ENCODE peak calls at places on chromosomes 4 and X, in four cellular contexts. Y, P, A and C are unnamed samples.

GRCh38 chrX:9352683-9353430 is 112.0 kb upstream of the TBL1X start:
- DNase-seq in Y (no peak), P (peak; percentile 77), A (peak; percentile 60), C (no peak)

GRCh38 chr4:174394915-174395314 is 111.2 kb downstream of the CEP44 start:
- DNase-seq in Y (peak; percentile 24), P (peak; percentile 36), A (peak; percentile 28), C (no peak)

GRCh38 chr4:112517067-112517588 is 1.1 kb upstream of the NEUROG2 start:
- DNase-seq in Y (no peak), P (no peak), A (no peak), C (no peak)

GRCh38 chrX:33339219-33339618 is 127.9 kb upstream of the DMD start:
- DNase-seq in Y (no peak), P (no peak), A (no peak), C (no peak)

GRCh38 chr4:2686379-2687265 is 69.5 kb downstream of the TNIP2 start:
- DNase-seq in Y (no peak), P (no peak), A (no peak), C (no peak)

GRCh38 chr4:16967722-16968121 is 69.3 kb upstream of the LDB2 start:
- DNase-seq in Y (no peak), P (peak; percentile 19), A (peak; percentile 9), C (no peak)

GRCh38 chr4:186348433-186348832 is 82.4 kb downstream of the F11 start:
- DNase-seq in Y (no peak), P (no peak), A (no peak), C (no peak)

GRCh38 chrX:33194289-33194688 is 17.1 kb downstream of the DMD start:
- DNase-seq in Y (no peak), P (no peak), A (no peak), C (no peak)

GRCh38 chrX:139203681-139204575 is 326.6 kb upstream of the F9 start:
- DNase-seq in Y (no peak), P (no peak), A (no peak), C (no peak)

GRCh38 chrX:70196961-70197805 is 19.9 kb downstream of the DGAT2L6 start:
- DNase-seq in Y (no peak), P (no peak), A (no peak), C (no peak)

GRCh38 chrX:12007881-12008280 is 130.4 kb upstream of the FRMPD4 start:
- DNase-seq in Y (peak; percentile 62), P (peak; percentile 66), A (peak; percentile 75), C (no peak)

GRCh38 chr4:149910177-149910576 is 94.5 kb upstream of the IQCM start:
- DNase-seq in Y (no peak), P (no peak), A (no peak), C (no peak)

GRCh38 chr4:12118651-12119213 is 690.0 kb upstream of the HS3ST1 start:
- DNase-seq in Y (no peak), P (peak; percentile 4), A (no peak), C (no peak)

GRCh38 chrX:123185714-123186113 is 1.6 kb downstream of the GRIA3 start:
- DNase-seq in Y (no peak), P (no peak), A (no peak), C (no peak)

GRCh38 chr4:157885785-157886184 is 287.0 kb downstream of the GASK1B start:
- DNase-seq in Y (no peak), P (no peak), A (no peak), C (no peak)

GRCh38 chrX:101550825-101551767 is 749 bp downstream of the ARMCX1 start:
- DNase-seq in Y (no peak), P (peak; percentile 3), A (peak; percentile 25), C (no peak)

GRCh38 chrX:71919436-71919835 is 8.8 kb downstream of the NHSL2 start:
- DNase-seq in Y (no peak), P (no peak), A (no peak), C (no peak)

GRCh38 chr4:54482529-54482961 is 175.2 kb upstream of the KIT start:
- DNase-seq in Y (no peak), P (no peak), A (no peak), C (no peak)

GRCh38 chrX:55452825-55453124 is 848 bp downstream of the MAGEH1 start:
- DNase-seq in Y (no peak), P (no peak), A (no peak), C (no peak)

GRCh38 chr4:147737623-147738022 is 5.7 kb downstream of the ARHGAP10 start:
- DNase-seq in Y (no peak), P (no peak), A (no peak), C (no peak)

DNA sequence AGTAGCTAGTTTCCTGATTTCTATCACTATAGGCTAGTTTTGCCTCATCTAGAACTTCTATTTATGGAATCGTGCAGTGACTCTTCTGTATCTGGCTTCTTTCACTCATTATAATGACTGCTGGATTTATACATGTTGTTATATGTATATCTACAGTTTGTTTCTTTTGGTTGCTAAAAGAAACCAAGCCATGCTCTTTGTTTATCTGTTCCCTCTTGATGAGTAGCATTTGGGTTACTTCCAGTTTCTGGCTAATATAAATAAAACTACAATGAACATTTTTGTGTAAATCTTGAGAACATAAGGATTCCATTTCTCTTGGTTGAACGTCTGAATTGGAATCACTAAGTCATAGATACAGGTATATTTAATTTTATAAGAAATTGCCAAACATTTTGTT is 73.9 kb downstream of the ARHGAP24 start:
- DNase-seq in Y (no peak), P (no peak), A (no peak), C (no peak)
- H3K4me3 ChIP-seq in Y (no peak overlapping the region), P (no peak overlapping the region), A (no peak overlapping the region), C (no peak overlapping the region)

DNA sequence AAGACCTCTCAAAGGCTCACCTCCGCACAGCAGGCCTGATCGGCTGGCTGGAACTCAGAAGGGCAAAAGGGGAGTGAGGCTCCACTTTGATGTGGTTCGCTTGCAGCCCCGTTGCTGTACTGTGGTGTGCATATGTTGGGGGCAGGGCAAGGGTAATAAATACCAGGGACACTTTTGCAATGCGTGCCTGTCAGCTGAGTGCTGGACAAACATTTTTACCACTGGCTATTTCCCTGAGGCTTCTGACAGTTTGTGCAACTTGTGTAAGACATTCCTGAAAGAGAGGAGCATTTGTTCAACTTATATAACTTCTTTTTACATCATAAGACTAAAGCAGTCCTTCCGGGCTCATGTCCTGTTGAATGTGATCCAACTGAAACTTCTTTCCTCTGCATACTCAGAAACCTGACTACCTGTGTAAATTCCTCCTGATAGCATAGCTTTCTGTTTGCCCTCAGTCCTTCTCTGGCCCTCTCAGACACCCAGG is 82.3 kb downstream of the SPRY1 start:
- DNase-seq in Y (no peak), P (peak; percentile 31), A (peak; percentile 70), C (peak; percentile 19)
- H3K4me3 ChIP-seq in Y (no peak overlapping the region), P (no peak overlapping the region), A (no peak overlapping the region), C (no peak overlapping the region)

DNA sequence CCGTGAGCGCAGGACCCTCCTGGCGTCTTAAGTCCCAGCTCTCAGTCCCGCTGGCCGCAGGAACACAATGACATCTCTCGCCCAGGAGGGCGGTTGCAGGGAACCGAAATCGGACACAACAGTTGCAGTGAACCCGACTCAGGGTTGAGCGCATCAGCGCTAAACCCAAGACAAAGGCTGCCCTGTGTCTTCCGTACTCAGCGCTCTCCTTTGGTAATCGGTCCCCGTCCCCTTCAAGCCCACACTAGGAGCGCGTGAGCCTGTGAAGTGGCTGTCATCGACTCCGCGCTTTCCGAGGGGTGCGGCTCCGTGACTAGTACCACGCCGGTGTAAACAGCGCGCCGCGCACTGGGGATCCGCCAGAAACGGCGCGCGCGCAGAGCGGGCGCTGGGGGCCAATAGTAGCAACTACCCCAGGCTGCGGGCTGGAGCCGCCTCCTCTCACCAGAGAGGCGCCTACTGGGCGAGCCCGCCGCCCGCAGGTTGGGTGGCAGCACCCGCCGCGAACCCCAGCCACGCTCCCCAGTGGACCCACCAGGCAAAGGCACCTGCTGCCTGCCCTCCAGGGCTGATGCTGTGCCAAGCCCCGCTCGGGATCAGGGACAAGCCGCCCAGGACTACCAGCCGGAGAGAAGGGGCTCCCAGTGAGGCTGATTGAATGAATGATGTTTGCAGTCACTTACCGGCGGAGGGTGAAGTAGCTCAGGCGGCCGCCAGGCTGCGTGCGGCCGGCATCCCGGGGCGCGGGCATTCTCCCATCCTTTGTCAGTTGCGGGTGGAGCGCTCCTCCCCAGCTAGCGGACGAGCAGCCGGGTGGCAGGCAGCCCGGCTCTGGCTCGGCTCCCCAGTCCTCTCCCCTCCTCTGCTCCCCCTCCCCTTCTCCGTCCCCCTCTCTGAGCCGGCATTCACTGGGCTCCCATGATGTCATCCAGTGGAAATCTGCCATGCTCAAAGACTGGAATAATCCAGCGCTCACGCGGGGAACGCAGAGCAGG is 370.4 kb upstream of the SMIM31 start:
- DNase-seq in Y (peak; percentile 78), P (no peak), A (no peak), C (no peak)
- H3K4me3 ChIP-seq in Y (peak overlapping the region; percentile 71), P (peak overlapping the region; percentile 35), A (no peak overlapping the region), C (no peak overlapping the region)

GRCh38 chr4:75902352-75902751 is at the start of gene PPEF2:
- DNase-seq in Y (no peak), P (no peak), A (no peak), C (no peak)
- H3K4me3 ChIP-seq in Y (no peak within 1 kb of the TSS), P (no peak within 1 kb of the TSS), A (no peak within 1 kb of the TSS), C (no peak within 1 kb of the TSS)

GRCh38 chrX:115233497-115234219 is at the start of gene LRCH2:
- DNase-seq in Y (peak; percentile 19), P (peak; percentile 4), A (peak; percentile 32), C (no peak)
- H3K4me3 ChIP-seq in Y (peak within 1 kb of the TSS; percentile 59), P (peak within 1 kb of the TSS; percentile 65), A (peak within 1 kb of the TSS; percentile 69), C (peak within 1 kb of the TSS; percentile 67)

GRCh38 chr4:60744767-60745166 is 455.4 kb upstream of the ADGRL3 start:
- DNase-seq in Y (no peak), P (no peak), A (peak; percentile 20), C (no peak)
- H3K4me3 ChIP-seq in Y (no peak overlapping the region), P (no peak overlapping the region), A (no peak overlapping the region), C (no peak overlapping the region)

GRCh38 chrX:53223068-53223693 is 1.8 kb downstream of the KDM5C start:
- DNase-seq in Y (no peak), P (no peak), A (no peak), C (no peak)
- H3K4me3 ChIP-seq in Y (peak overlapping the region; percentile 96), P (peak overlapping the region; percentile 80), A (peak overlapping the region; percentile 71), C (peak overlapping the region; percentile 73)